ENCODE peak calls at places on chromosome 5, in six cellular contexts. L is HCT116, G is uterus, Z is body of pancreas, X is transverse colon, E is esophagus squamous epithelium. J is an unnamed sample.

GRCh38 chr5:31408814-31409213 is 123.1 kb downstream of the DROSHA start:
- DNase-seq in X (no peak), G (no peak), L (no peak), E (no peak), Z (no peak), J (no peak)

GRCh38 chr5:35230043-35230611 is at the start of gene PRLR:
- DNase-seq in G (peak; percentile 73), Z (peak; percentile 61), X (peak; percentile 62), E (no peak), L (no peak), J (peak; percentile 17)

GRCh38 chr5:5886812-5887486 is 464.5 kb downstream of the ICE1 start:
- DNase-seq in X (peak; percentile 19), Z (peak; percentile 44), E (no peak), L (no peak), G (no peak), J (peak; percentile 8)

GRCh38 chr5:38347040-38347763 is 88.8 kb downstream of the EGFLAM start:
- DNase-seq in G (no peak), L (no peak), X (no peak), E (no peak), Z (no peak), J (no peak)

GRCh38 chr5:2017540-2018389 is 135.0 kb upstream of the IRX4 start:
- DNase-seq in E (no peak), L (peak; percentile 33), G (no peak), X (no peak), Z (peak; percentile 19), J (peak; percentile 54)

GRCh38 chr5:68368686-68369359 is 153.3 kb downstream of the PIK3R1 start:
- DNase-seq in E (no peak), L (no peak), X (no peak), Z (no peak), G (no peak), J (no peak)

GRCh38 chr5:33629999-33630398 is 189.2 kb downstream of the TARS1 start:
- DNase-seq in G (no peak), E (no peak), Z (no peak), X (no peak), L (no peak), J (no peak)

GRCh38 chr5:179319741-179320281 is 25.4 kb downstream of the ADAMTS2 start:
- DNase-seq in G (peak; percentile 25), Z (no peak), E (no peak), X (no peak), L (no peak), J (peak; percentile 53)

GRCh38 chr5:139757727-139758509 is 37.7 kb upstream of the PSD2 start:
- DNase-seq in X (no peak), E (no peak), L (no peak), G (no peak), Z (no peak), J (peak; percentile 36)

GRCh38 chr5:17206021-17206420 is 11.4 kb upstream of the BASP1 start:
- DNase-seq in G (no peak), L (no peak), Z (no peak), X (no peak), E (no peak), J (no peak)

GRCh38 chr5:171316258-171317121 is 7.4 kb downstream of the TLX3 start:
- DNase-seq in G (no peak), L (no peak), Z (peak; percentile 31), E (no peak), X (no peak), J (no peak)

GRCh38 chr5:149641000-149641576 is 59.8 kb downstream of the ARHGEF37 start:
- DNase-seq in L (no peak), X (peak; percentile 81), E (no peak), G (peak; percentile 81), Z (no peak), J (peak; percentile 66)

GRCh38 chr5:123559434-123559775 is 47.4 kb downstream of the CSNK1G3 start:
- DNase-seq in G (no peak), E (no peak), Z (no peak), L (no peak), X (no peak), J (no peak)

GRCh38 chr5:173963867-173964429 is 25.0 kb upstream of the C5orf47 start:
- DNase-seq in L (no peak), X (peak; percentile 41), G (no peak), E (no peak), Z (no peak), J (no peak)

GRCh38 chr5:44719856-44720255 is 88.9 kb upstream of the MRPS30 start:
- DNase-seq in L (no peak), E (no peak), X (no peak), Z (no peak), G (no peak), J (no peak)

GRCh38 chr5:17383526-17383925 is 114.5 kb upstream of the TAF11L2 start:
- DNase-seq in E (no peak), L (no peak), X (no peak), Z (no peak), G (no peak), J (no peak)

GRCh38 chr5:148768801-148769415 is 57.5 kb upstream of the ADRB2 start:
- DNase-seq in Z (no peak), L (no peak), G (no peak), X (no peak), E (no peak), J (peak; percentile 68)

GRCh38 chr5:160186480-160186879 is 42.8 kb upstream of the FABP6 start:
- DNase-seq in X (no peak), L (no peak), Z (no peak), G (no peak), E (no peak), J (no peak)

GRCh38 chr5:73496984-73497457 is 1.2 kb upstream of the BTF3 start:
- DNase-seq in L (peak; percentile 79), G (no peak), Z (no peak), X (no peak), E (no peak), J (peak; percentile 77)

GRCh38 chr5:91282210-91282609 is 100.9 kb downstream of the ARRDC3 start:
- DNase-seq in G (no peak), L (no peak), Z (no peak), E (no peak), X (no peak), J (no peak)

GRCh38 chr5:91281409-91281808 is 101.7 kb downstream of the ARRDC3 start:
- DNase-seq in Z (no peak), X (no peak), E (no peak), L (peak; percentile 34), G (no peak), J (peak; percentile 14)

GRCh38 chr5:91277840-91278239 is 105.3 kb downstream of the ARRDC3 start:
- DNase-seq in Z (no peak), G (no peak), X (no peak), L (peak; percentile 24), E (no peak), J (no peak)

GRCh38 chr5:91280942-91281269 is 102.2 kb downstream of the ARRDC3 start:
- DNase-seq in E (no peak), G (no peak), Z (no peak), X (no peak), L (peak; percentile 18), J (no peak)

DNA sequence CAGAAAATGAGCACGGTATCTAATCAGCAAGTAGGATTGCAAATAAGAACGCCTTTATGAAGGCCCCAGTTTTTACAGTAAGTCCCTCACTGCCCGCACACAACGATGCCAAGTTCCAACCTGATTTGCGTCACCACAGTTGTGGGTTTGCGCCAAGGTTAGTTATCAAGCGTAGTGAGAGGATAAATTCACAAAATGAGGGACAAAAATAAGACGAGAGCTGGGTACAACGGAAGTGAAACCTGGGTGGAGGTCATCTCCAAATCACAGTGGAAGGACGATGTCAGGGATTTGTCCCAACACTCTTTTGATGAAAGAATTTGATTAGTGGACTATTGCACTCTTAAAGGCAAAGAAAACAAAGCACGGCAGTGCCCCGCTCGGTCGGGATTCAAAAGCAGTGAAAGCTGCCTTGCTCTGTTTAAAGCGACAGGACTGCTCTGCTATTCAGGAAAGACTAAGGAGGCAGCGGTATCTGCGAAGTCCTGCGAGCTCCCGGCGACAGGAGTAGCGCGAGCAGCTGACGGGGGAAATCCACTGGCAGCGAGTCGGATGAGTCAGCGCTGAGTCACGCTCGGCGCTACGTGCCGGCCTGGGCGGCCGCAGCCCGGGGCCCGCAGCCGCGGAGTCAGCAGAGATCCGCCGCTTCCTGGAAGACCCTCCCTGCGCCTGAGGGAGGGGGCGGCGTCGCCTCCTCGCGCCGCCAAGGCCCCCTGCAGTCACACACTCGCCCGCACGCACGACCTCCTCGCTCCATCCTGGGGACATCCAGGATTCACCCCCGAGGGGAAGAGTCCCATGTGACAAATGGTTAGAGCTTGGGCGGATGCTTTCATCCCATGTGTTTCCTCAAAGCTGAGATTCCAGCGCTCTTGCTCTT is 102.8 kb downstream of the ARRDC3 start:
- DNase-seq in Z (peak; percentile 91), X (peak; percentile 92), L (peak; percentile 92), E (peak; percentile 27), G (peak; percentile 95), J (peak; percentile 93)
- TF ChIP-seq POLR2A in Z (peak; percentile 43), X (peak; percentile 74), L (no peak), E (no peak), G (no peak), J (no peak)

GRCh38 chr5:181224390-181225234 is 1.5 kb downstream of the TRIM41 start:
- DNase-seq in Z (no peak), G (no peak), X (peak; percentile 42), E (no peak), L (no peak), J (no peak)

GRCh38 chr5:181223041-181223728 is at the start of gene TRIM41:
- DNase-seq in X (peak; percentile 99), Z (peak; percentile 95), E (no peak), G (peak; percentile 99), L (peak; percentile 96), J (peak; percentile 99)

GRCh38 chr5:181222630-181223040 is 446 bp upstream of the TRIM41 start:
- DNase-seq in E (no peak), Z (no peak), L (no peak), G (no peak), X (no peak), J (no peak)

GRCh38 chr5:181221792-181222629 is 1.1 kb upstream of the TRIM41 start:
- DNase-seq in L (peak; percentile 93), E (no peak), Z (peak; percentile 97), G (peak; percentile 98), X (peak; percentile 97), J (peak; percentile 96)

GRCh38 chr5:181223729-181224389 is 778 bp downstream of the TRIM41 start:
- DNase-seq in X (no peak), G (no peak), Z (no peak), E (no peak), L (no peak), J (peak; percentile 69)
- TF ChIP-seq POLR2A in X (no peak), G (no peak), Z (no peak), E (no peak), L (no peak), J (no peak)

GRCh38 chr5:56818409-56819026 is 3.2 kb downstream of the MAP3K1 start:
- DNase-seq in L (no peak), E (no peak), X (no peak), Z (no peak), G (no peak), J (peak; percentile 43)

GRCh38 chr5:56817306-56817986 is 2.1 kb downstream of the MAP3K1 start:
- DNase-seq in L (no peak), Z (no peak), X (no peak), E (no peak), G (no peak), J (no peak)

GRCh38 chr5:56814963-56815656 is at the start of gene MAP3K1:
- DNase-seq in Z (peak; percentile 93), G (peak; percentile 79), L (no peak), E (peak; percentile 60), X (peak; percentile 92), J (peak; percentile 87)

GRCh38 chr5:56815657-56816545 is 552 bp downstream of the MAP3K1 start:
- DNase-seq in Z (peak; percentile 35), L (no peak), G (peak; percentile 30), E (no peak), X (peak; percentile 51), J (peak; percentile 67)

GRCh38 chr5:56816546-56817081 is 1.3 kb downstream of the MAP3K1 start:
- DNase-seq in Z (peak; percentile 55), L (no peak), E (no peak), G (peak; percentile 36), X (peak; percentile 75), J (peak; percentile 94)
- TF ChIP-seq POLR2A in Z (peak; percentile 12), L (no peak), E (no peak), G (no peak), X (no peak), J (no peak)

GRCh38 chr5:141968914-141969608 is at the start of gene RNF14:
- DNase-seq in X (peak; percentile 95), Z (peak; percentile 92), G (peak; percentile 92), L (peak; percentile 83), E (peak; percentile 71), J (peak; percentile 97)
- TF ChIP-seq POLR2A in X (peak; percentile 98), Z (peak; percentile 83), G (peak; percentile 83), L (peak; percentile 34), E (peak; percentile 78), J (peak; percentile 66)

J was measured in NB4.